ENCODE peak calls at places on chromosomes 11 and 22, in seven cellular contexts. I is epithelial cell of proximal tubule; O is fibroblast of mammary gland; M is stimulated activated CD4-positive, alpha-beta T cell treated with anti-CD3 and anti-CD28 coated beads, Interleukin-12 subunit alpha, Interleukin-12 subunit beta, amount 100 ng/mL, for 48 hours; G is neuronal stem cell; R is effector CD4-positive, alpha-beta T cell; Q is tibial nerve. J is an unnamed sample.
A peak's percentile ranks its signal among the peaks of the same experiment; 100 is the strongest.

GRCh38 chr22:26476705-26477340 is 6.8 kb downstream of the HPS4 start:
- DNase-seq in M (no peak), G (no peak), O (no peak), R (no peak), I (no peak), Q (no peak), J (no peak)

GRCh38 chr11:86244063-86244521 is 461 bp upstream of the EED start:
- DNase-seq in R (peak; percentile 85), O (peak; percentile 83), I (no peak), M (peak; percentile 88), G (no peak), Q (peak; percentile 76), J (peak; percentile 83)

GRCh38 chr11:76543006-76543703 is 98.3 kb downstream of the EMSY start:
- DNase-seq in G (no peak), R (no peak), I (no peak), M (no peak), O (peak; percentile 39), Q (no peak), J (no peak)

GRCh38 chr11:86487670-86488069 is 113.0 kb downstream of the CCDC81 start:
- DNase-seq in O (no peak), R (no peak), M (no peak), I (no peak), G (no peak), Q (no peak), J (no peak)

GRCh38 chr11:97463891-97464290 is 1074.1 kb downstream of the JRKL start:
- DNase-seq in O (no peak), R (no peak), I (no peak), Q (no peak), G (no peak), M (no peak), J (no peak)

GRCh38 chr11:34910817-34911216 is 5.4 kb downstream of the APIP start:
- DNase-seq in M (no peak), O (no peak), Q (no peak), I (no peak), G (no peak), R (no peak), J (no peak)

GRCh38 chr11:94077568-94078293 is 50.9 kb upstream of the PANX1 start:
- DNase-seq in G (no peak), I (no peak), Q (no peak), R (no peak), M (no peak), O (no peak), J (no peak)

GRCh38 chr22:50306753-50307749 is at the start of gene PLXNB2:
- DNase-seq in G (peak; percentile 82), O (peak; percentile 74), M (peak; percentile 26), R (no peak), Q (peak; percentile 60), I (no peak), J (no peak)

GRCh38 chr11:44179173-44179572 is 83.7 kb downstream of the EXT2 start:
- DNase-seq in Q (no peak), G (no peak), R (no peak), M (no peak), I (no peak), O (peak; percentile 50), J (no peak)

GRCh38 chr11:44596541-44597276 is 31.2 kb downstream of the CD82 start:
- DNase-seq in O (no peak), G (no peak), R (peak; percentile 66), Q (no peak), I (no peak), M (peak; percentile 63), J (peak; percentile 56)

GRCh38 chr22:19799322-19800190 is 39.0 kb downstream of the TBX1 start:
- DNase-seq in Q (peak; percentile 80), O (peak; percentile 97), G (no peak), R (no peak), M (no peak), I (no peak), J (no peak)

GRCh38 chr11:33002143-33002542 is 13.5 kb upstream of the DEPDC7 start:
- DNase-seq in M (no peak), O (no peak), G (no peak), I (no peak), Q (no peak), R (no peak), J (no peak)

GRCh38 chr11:1482581-1483444 is 3.8 kb downstream of the MOB2 start:
- DNase-seq in R (no peak), Q (no peak), O (no peak), M (no peak), I (no peak), G (no peak), J (no peak)

GRCh38 chr22:28369849-28370248 is 309.8 kb downstream of the TTC28 start:
- DNase-seq in M (no peak), Q (no peak), R (no peak), G (no peak), O (no peak), I (no peak), J (no peak)

GRCh38 chr11:17550455-17551346 is 3.6 kb downstream of the OTOG start:
- DNase-seq in G (no peak), M (no peak), R (no peak), Q (no peak), O (peak; percentile 36), I (no peak), J (no peak)

GRCh38 chr11:36266767-36267166 is 22.5 kb downstream of the COMMD9 start:
- DNase-seq in O (peak; percentile 42), Q (no peak), R (no peak), G (no peak), M (no peak), I (no peak), J (no peak)

GRCh38 chr11:72278911-72279310 is 34.9 kb upstream of the PHOX2A start:
- DNase-seq in M (no peak), O (peak; percentile 62), G (no peak), I (peak; percentile 27), Q (no peak), R (no peak), J (no peak)

GRCh38 chr11:86047275-86047991 is 21.5 kb downstream of the PICALM start:
- DNase-seq in G (no peak), R (no peak), M (peak; percentile 35), Q (no peak), O (peak; percentile 80), I (peak; percentile 51), J (peak; percentile 23)

GRCh38 chr11:132648841-132649240 is 883.5 kb downstream of the OPCML start:
- DNase-seq in R (no peak), Q (no peak), G (no peak), O (no peak), M (no peak), I (no peak), J (no peak)

GRCh38 chr11:84383571-84383970 is 1097.4 kb upstream of the CCDC90B start:
- DNase-seq in M (no peak), R (no peak), G (no peak), O (no peak), Q (no peak), I (no peak), J (no peak)

GRCh38 chr11:32381149-32381548 is 54.2 kb downstream of the WT1 start:
- DNase-seq in R (no peak), M (no peak), G (no peak), O (no peak), Q (no peak), I (no peak), J (no peak)

GRCh38 chr22:19488884-19489843 is 9.4 kb downstream of the CDC45 start:
- DNase-seq in R (no peak), I (no peak), Q (no peak), G (no peak), O (peak; percentile 30), M (no peak), J (no peak)

GRCh38 chr22:45329536-45329936 is 19.8 kb downstream of the FAM118A start:
- DNase-seq in I (no peak), R (no peak), Q (no peak), G (no peak), M (no peak), O (no peak), J (no peak)